ENCODE peak calls at places on chromosomes 16 and 17, in eight cellular contexts. B is stimulated activated CD8-positive, alpha-beta memory T cell treated with anti-CD3 and anti-CD28 coated beads, Interleukin-7, amount 100 ng/mL, for 4 hours; P is occipital lobe; M is kidney tubule cell; K is GM13977; C is NCI-H1417; L is T-helper 1 cell; Z is RCC 7860. X is an unnamed sample.

GRCh38 chr16:69181-69580 is 3.2 kb downstream of the RHBDF1 start:
- DNase-seq in M (no peak), P (no peak), K (no peak), Z (no peak), C (no peak), B (no peak), L (no peak), X (no peak)

GRCh38 chr17:53719229-53719628 is 103.5 kb upstream of the KIF2B start:
- DNase-seq in K (no peak), C (no peak), Z (peak), B (no peak), M (peak), P (no peak), L (no peak), X (no peak)

GRCh38 chr16:24543949-24544348 is 4.6 kb downstream of the RBBP6 start:
- DNase-seq in M (no peak), Z (no peak), P (no peak), B (no peak), L (no peak), K (no peak), C (no peak), X (no peak)

GRCh38 chr17:16814439-16814838 is 124.4 kb downstream of the CCDC144A start:
- DNase-seq in K (no peak), B (no peak), Z (no peak), P (no peak), L (no peak), M (no peak), C (no peak), X (no peak)

GRCh38 chr16:54282923-54283734 is 3.5 kb downstream of the IRX3 start:
- DNase-seq in B (no peak), Z (no peak), C (no peak), L (no peak), K (peak), P (no peak), M (no peak), X (no peak)

GRCh38 chr16:85026696-85027095 is 899 bp upstream of the KIAA0513 start:
- DNase-seq in Z (no peak), K (no peak), P (no peak), L (no peak), C (no peak), M (no peak), B (no peak), X (no peak)

GRCh38 chr16:71626858-71627213 is 852 bp downstream of the MARVELD3 start:
- DNase-seq in P (no peak), C (no peak), Z (no peak), K (no peak), M (peak), L (no peak), B (no peak), X (no peak)

GRCh38 chr17:77867308-77867781 is 91.2 kb upstream of the TNRC6C start:
- DNase-seq in P (no peak), M (no peak), B (no peak), K (peak), L (no peak), Z (no peak), C (no peak), X (no peak)

GRCh38 chr16:75943705-75944514 is 217.6 kb upstream of the CPHXL start:
- DNase-seq in C (no peak), L (no peak), P (no peak), M (no peak), K (no peak), Z (no peak), B (no peak), X (no peak)

GRCh38 chr17:73561066-73561465 is 83.2 kb downstream of the SDK2 start:
- DNase-seq in P (no peak), K (no peak), C (no peak), M (no peak), Z (no peak), B (no peak), L (no peak), X (no peak)

GRCh38 chr16:11618107-11618717 is 31.5 kb upstream of the LITAF start:
- DNase-seq in L (no peak), M (no peak), B (no peak), K (no peak), P (no peak), Z (no peak), C (no peak), X (no peak)

GRCh38 chr17:81034779-81035388 is at the start of gene BAIAP2:
- DNase-seq in K (peak), M (peak), L (peak), B (peak), Z (peak), C (peak), P (peak), X (peak)

GRCh38 chr16:84027607-84028006 is 15.0 kb downstream of the SLC38A8 start:
- DNase-seq in L (no peak), B (no peak), C (no peak), P (no peak), M (no peak), K (no peak), Z (no peak), X (no peak)

GRCh38 chr16:80198265-80198994 is 342.4 kb upstream of the DYNLRB2 start:
- DNase-seq in C (no peak), Z (peak), M (no peak), L (no peak), B (no peak), P (no peak), K (no peak), X (no peak)

GRCh38 chr17:3527896-3528603 is 29.6 kb downstream of the TRPV3 start:
- DNase-seq in K (no peak), B (no peak), Z (no peak), L (no peak), P (no peak), C (no peak), M (no peak), X (no peak)

GRCh38 chr17:57350266-57350665 is 93.9 kb downstream of the MSI2 start:
- DNase-seq in K (no peak), L (no peak), M (no peak), C (no peak), B (no peak), P (no peak), Z (no peak), X (no peak)

GRCh38 chr17:75241502-75241901 is 19.9 kb downstream of the GGA3 start:
- DNase-seq in K (no peak), Z (no peak), C (no peak), P (no peak), L (no peak), B (no peak), M (no peak), X (no peak)

GRCh38 chr16:51161440-51162195 is 10.5 kb upstream of the SALL1 start:
- DNase-seq in C (no peak), M (peak), L (no peak), P (no peak), Z (no peak), K (no peak), B (no peak), X (no peak)

GRCh38 chr17:77973953-77974352 is 15.4 kb downstream of the TNRC6C start:
- DNase-seq in B (no peak), M (no peak), Z (no peak), K (no peak), L (no peak), P (no peak), C (no peak), X (no peak)

GRCh38 chr16:76932541-76933211 is 258.3 kb upstream of the MON1B start:
- DNase-seq in Z (no peak), L (no peak), M (peak), K (no peak), P (no peak), C (no peak), B (no peak), X (no peak)

GRCh38 chr16:70725912-70726828 is 40.3 kb upstream of the MTSS2 start:
- DNase-seq in P (peak), L (no peak), B (no peak), Z (no peak), M (no peak), K (no peak), C (peak), X (no peak)

GRCh38 chr17:7888184-7888920 is at the start of gene CHD3:
- DNase-seq in M (no peak), B (peak), Z (no peak), K (no peak), L (no peak), P (peak), C (peak), X (no peak)

GRCh38 chr16:81745704-81746558 is 33.2 kb upstream of the PLCG2 start:
- DNase-seq in P (peak), M (peak), B (peak), L (peak), C (peak), K (peak), Z (no peak), X (peak)

GRCh38 chr16:71894229-71894920 is 956 bp upstream of the IST1 start:
- DNase-seq in Z (no peak), B (no peak), P (peak), K (no peak), M (peak), C (peak), L (no peak), X (peak)

GRCh38 chr17:71247455-71248015 is 873.3 kb upstream of the SOX9 start:
- DNase-seq in Z (no peak), K (no peak), C (no peak), M (peak), P (no peak), B (no peak), L (no peak), X (no peak)

GRCh38 chr16:13780406-13780805 is 139.5 kb upstream of the ERCC4 start:
- DNase-seq in Z (no peak), B (no peak), K (no peak), C (peak), P (no peak), M (no peak), L (no peak), X (no peak)

GRCh38 chr16:78895661-78896060 is 704.9 kb downstream of the MAF start:
- DNase-seq in M (no peak), L (no peak), Z (no peak), K (no peak), B (no peak), P (no peak), C (no peak), X (no peak)

GRCh38 chr16:20904507-20905079 is 4.0 kb downstream of the LYRM1 start:
- DNase-seq in Z (peak), M (peak), K (peak), L (no peak), P (no peak), C (no peak), B (no peak), X (no peak)

GRCh38 chr16:80924372-80924978 is 82.2 kb downstream of the CMC2 start:
- DNase-seq in P (no peak), C (no peak), M (peak), B (no peak), K (peak), L (no peak), Z (peak), X (peak)

GRCh38 chr16:19071811-19072777 is 4.7 kb downstream of the COQ7 start:
- DNase-seq in B (peak), Z (peak), M (peak), L (peak), C (peak), P (no peak), K (peak), X (peak)